ENCODE peak calls at places on chromosome 4, in seven cellular contexts. J is hepatocyte, L is OCI-LY7, V is SK-N-SH, T is MM.1S, E is GM23248, U is neural progenitor cell. N is an unnamed sample.

GRCh38 chr4:152780267-152780811 is 585 bp downstream of the ARFIP1 start:
- DNase-seq in E (peak), J (peak), V (peak), T (no peak), U (peak), L (no peak), N (peak)

GRCh38 chr4:102761902-102762301 is 1.1 kb upstream of the MANBA start:
- DNase-seq in L (no peak), V (no peak), U (no peak), E (no peak), J (no peak), T (no peak), N (no peak)

GRCh38 chr4:139782926-139783542 is 117.4 kb downstream of the MGST2 start:
- DNase-seq in E (no peak), U (peak), L (no peak), V (no peak), J (no peak), T (no peak), N (no peak)

GRCh38 chr4:150582881-150583286 is 933 bp downstream of the MAB21L2 start:
- DNase-seq in T (no peak), J (peak), U (peak), L (no peak), V (peak), E (no peak), N (no peak)

GRCh38 chr4:15562114-15562513 is 92.4 kb downstream of the CC2D2A start:
- DNase-seq in U (no peak), J (no peak), T (no peak), V (no peak), E (no peak), L (no peak), N (no peak)

GRCh38 chr4:94436512-94436911 is 15.2 kb upstream of the PDLIM5 start:
- DNase-seq in E (no peak), T (no peak), J (no peak), V (no peak), U (no peak), L (no peak), N (no peak)

GRCh38 chr4:1795304-1796195 is 2.5 kb downstream of the FGFR3 start:
- DNase-seq in V (no peak), L (no peak), J (peak), U (no peak), T (no peak), E (no peak), N (no peak)

GRCh38 chr4:1600211-1600780 is 83.8 kb downstream of the FAM53A start:
- DNase-seq in L (no peak), E (no peak), T (no peak), U (no peak), V (no peak), J (no peak), N (no peak)

GRCh38 chr4:147332101-147332500 is 148.8 kb upstream of the EDNRA start:
- DNase-seq in V (no peak), T (no peak), L (no peak), J (no peak), E (no peak), U (no peak), N (no peak)

GRCh38 chr4:140260227-140260626 is 106.2 kb upstream of the MAML3 start:
- DNase-seq in L (no peak), V (no peak), T (no peak), E (peak), U (no peak), J (peak), N (peak)

GRCh38 chr4:10582059-10582686 is 102.4 kb downstream of the CLNK start:
- DNase-seq in L (peak), J (peak), U (peak), V (peak), E (peak), T (peak), N (peak)

GRCh38 chr4:155673453-155673979 is 6.9 kb downstream of the GUCY1A1 start:
- DNase-seq in T (no peak), L (no peak), U (no peak), V (no peak), J (no peak), E (no peak), N (no peak)

GRCh38 chr4:106793933-106794332 is 242.2 kb downstream of the DKK2 start:
- DNase-seq in T (peak), U (no peak), E (no peak), L (no peak), J (no peak), V (no peak), N (no peak)

GRCh38 chr4:82578935-82579334 is 17.1 kb upstream of the TMEM150C start:
- DNase-seq in V (no peak), E (peak), U (no peak), J (no peak), T (no peak), L (no peak), N (no peak)

GRCh38 chr4:152038238-152038637 is 277.4 kb upstream of the GATB start:
- DNase-seq in T (no peak), E (peak), J (no peak), U (no peak), L (no peak), V (no peak), N (peak)

GRCh38 chr4:20252656-20253271 is 1.1 kb downstream of the SLIT2 start:
- DNase-seq in E (peak), U (peak), L (no peak), V (peak), T (peak), J (peak), N (peak)

GRCh38 chr4:164318350-164318749 is 435.6 kb upstream of the SMIM31 start:
- DNase-seq in U (no peak), T (no peak), J (no peak), V (no peak), E (no peak), L (no peak), N (no peak)

GRCh38 chr4:184732126-184732525 is 1.8 kb downstream of the CENPU start:
- DNase-seq in T (no peak), U (no peak), J (no peak), V (no peak), E (peak), L (peak), N (peak)

GRCh38 chr4:140154572-140154891 is 548 bp upstream of the MAML3 start:
- DNase-seq in L (no peak), T (no peak), E (no peak), V (no peak), U (no peak), J (no peak), N (no peak)

GRCh38 chr4:152454398-152455011 is 81.4 kb downstream of the FBXW7 start:
- DNase-seq in J (peak), U (no peak), E (peak), V (peak), L (peak), T (peak), N (peak)

GRCh38 chr4:116531870-116532269 is 553.5 kb downstream of the TRAM1L1 start:
- DNase-seq in L (peak), E (no peak), T (no peak), V (no peak), J (no peak), U (no peak), N (no peak)

GRCh38 chr4:15436515-15436914 is 8.7 kb downstream of the C1QTNF7 start:
- DNase-seq in E (peak), U (no peak), T (no peak), L (no peak), J (peak), V (peak), N (peak)

GRCh38 chr4:128859887-128860774 is 50.6 kb downstream of the JADE1 start:
- DNase-seq in E (peak), J (peak), L (no peak), T (no peak), U (peak), V (no peak), N (no peak)

GRCh38 chr4:26298198-26298950 is 22.4 kb upstream of the RBPJ start:
- DNase-seq in L (no peak), V (no peak), J (no peak), E (peak), U (peak), T (no peak), N (peak)

GRCh38 chr4:51997647-51998046 is 22.5 kb downstream of the LRRC66 start:
- DNase-seq in V (no peak), J (no peak), T (no peak), E (no peak), L (no peak), U (no peak), N (peak)

GRCh38 chr4:183402771-183403170 is 41.7 kb upstream of the CDKN2AIP start:
- DNase-seq in T (no peak), J (no peak), L (no peak), E (peak), U (no peak), V (no peak), N (peak)

GRCh38 chr4:100649478-100649877 is 131.7 kb upstream of the EMCN start:
- DNase-seq in E (peak), U (no peak), L (no peak), V (peak), J (no peak), T (no peak), N (peak)

GRCh38 chr4:101037249-101037648 is 310.1 kb downstream of the PPP3CA start:
- DNase-seq in E (no peak), U (no peak), T (no peak), J (no peak), L (no peak), V (no peak), N (no peak)

GRCh38 chr4:101707596-101707995 is 82.9 kb upstream of the BANK1 start:
- DNase-seq in J (no peak), T (no peak), L (no peak), E (no peak), V (no peak), U (no peak), N (no peak)

GRCh38 chr4:86737244-86737643 is 111.9 kb downstream of the SLC10A6 start:
- DNase-seq in T (no peak), E (no peak), U (no peak), J (no peak), V (no peak), L (no peak), N (no peak)

GRCh38 chr4:157992038-157992706 is 180.7 kb downstream of the GASK1B start:
- DNase-seq in U (peak), V (peak), E (peak), T (peak), J (peak), L (peak), N (peak)

GRCh38 chr4:94798808-94799207 is 41.1 kb downstream of the BMPR1B start:
- DNase-seq in L (no peak), V (no peak), J (no peak), T (no peak), U (no peak), E (peak), N (peak)

GRCh38 chr4:1238676-1239000 is 10.3 kb downstream of the CTBP1 start:
- DNase-seq in E (no peak), L (no peak), V (peak), U (no peak), T (no peak), J (no peak), N (no peak)

GRCh38 chr4:533318-534100 is 34.5 kb downstream of the PIGG start:
- DNase-seq in E (no peak), U (no peak), L (no peak), J (no peak), V (no peak), T (no peak), N (no peak)

DNA sequence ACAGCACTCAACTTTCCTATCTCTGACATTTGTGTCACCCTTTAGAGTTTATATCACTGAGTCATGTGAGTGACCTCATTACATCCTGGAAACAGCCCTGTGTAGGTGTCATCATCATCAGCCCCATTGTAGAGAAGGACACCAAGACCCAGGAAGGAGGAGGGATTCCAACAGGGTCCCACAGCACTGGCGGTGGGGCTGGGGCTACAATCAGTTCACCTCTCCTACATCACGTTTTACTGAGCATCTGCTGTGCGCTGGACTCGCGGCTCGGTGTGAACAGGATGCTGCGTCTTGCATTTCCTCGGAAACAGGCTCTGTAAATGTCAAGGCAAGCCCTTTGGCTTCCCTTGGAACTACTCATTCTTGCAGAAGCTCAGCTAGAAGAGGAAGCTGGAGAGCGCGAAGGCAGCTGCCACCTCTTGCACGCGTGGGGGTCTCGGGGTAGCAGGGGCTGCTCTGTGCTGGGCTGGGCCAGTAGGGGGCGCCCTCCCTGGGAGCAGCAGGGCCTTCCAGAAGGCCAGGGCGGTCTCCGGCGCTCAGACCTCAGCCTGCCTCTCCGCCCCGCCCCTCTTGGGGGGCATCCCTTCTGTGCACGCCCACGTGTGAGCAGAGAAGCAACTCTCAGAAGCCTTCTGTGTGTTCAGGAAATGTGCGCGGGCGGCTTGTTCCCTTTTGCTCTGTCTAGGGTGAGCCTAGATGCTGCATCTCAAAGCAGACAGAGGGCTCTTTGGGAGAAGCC is 29.0 kb downstream of the REELD1 start:
- DNase-seq in U (peak), T (no peak), E (peak), L (peak), J (no peak), V (no peak), N (peak)
- TF ChIP-seq EZH2phosphoT487 in U (no peak), T (no peak), E (no peak), L (no peak), J (no peak), V (no peak), N (no peak)

GRCh38 chr4:76641758-76642157 is 206.7 kb downstream of the SHROOM3 start:
- DNase-seq in L (no peak), T (no peak), E (no peak), U (no peak), J (no peak), V (no peak), N (no peak)

GRCh38 chr4:76637704-76638361 is 202.8 kb downstream of the SHROOM3 start:
- DNase-seq in L (no peak), V (no peak), T (no peak), E (peak), U (no peak), J (no peak), N (peak)

GRCh38 chr4:76641351-76641750 is 206.3 kb downstream of the SHROOM3 start:
- DNase-seq in J (no peak), T (no peak), L (no peak), E (no peak), V (no peak), U (no peak), N (no peak)

GRCh38 chr4:76639292-76639691 is 204.3 kb downstream of the SHROOM3 start:
- DNase-seq in L (no peak), V (no peak), U (no peak), J (no peak), E (peak), T (no peak), N (peak)

GRCh38 chr4:76640252-76640925 is 205.4 kb downstream of the SHROOM3 start:
- DNase-seq in V (no peak), L (no peak), T (peak), U (no peak), J (no peak), E (no peak), N (no peak)
- H3K4me3 ChIP-seq in V (peak), L (no peak), T (no peak), U (no peak), J (no peak), E (no peak), N (no peak)

GRCh38 chr4:31964691-31965090 is 1244.5 kb downstream of the PCDH7 start:
- DNase-seq in E (no peak), U (no peak), T (no peak), L (no peak), J (no peak), V (no peak), N (no peak)

DNA sequence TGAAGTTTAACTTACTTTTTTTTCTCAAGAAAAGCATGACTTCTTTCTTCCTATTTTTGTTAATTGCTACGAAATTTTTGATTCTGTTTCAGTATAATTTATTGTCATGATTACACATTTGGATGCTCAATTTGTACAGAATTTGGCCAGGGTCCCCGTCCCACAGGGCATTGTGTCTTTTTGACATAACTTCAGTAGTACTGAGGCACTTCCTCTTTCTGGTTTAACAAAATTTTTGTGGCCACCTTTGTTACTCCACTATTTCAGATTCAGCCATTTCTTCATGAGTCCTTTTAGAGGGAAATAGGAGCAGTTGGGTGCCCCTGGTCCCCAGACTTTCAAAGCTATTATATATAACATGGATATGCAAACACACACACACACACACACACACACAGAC is 1248.7 kb downstream of the PCDH7 start:
- DNase-seq in U (no peak), L (no peak), E (no peak), T (no peak), J (no peak), V (no peak), N (no peak)
- TF ChIP-seq EZH2phosphoT487 in U (no peak), L (no peak), E (no peak), T (no peak), J (no peak), V (no peak), N (no peak)

GRCh38 chr4:112817933-112818921 is 181.3 kb downstream of the LARP7 start:
- DNase-seq in L (no peak), J (peak), V (peak), E (peak), U (peak), T (peak), N (peak)
- H3K4me3 ChIP-seq in L (no peak), J (peak), V (peak), E (peak), U (peak), T (peak), N (peak)

GRCh38 chr4:72536443-72536842 is 32.6 kb downstream of the ADAMTS3 start:
- DNase-seq in E (no peak), J (no peak), V (no peak), U (no peak), T (no peak), L (no peak), N (no peak)

DNA sequence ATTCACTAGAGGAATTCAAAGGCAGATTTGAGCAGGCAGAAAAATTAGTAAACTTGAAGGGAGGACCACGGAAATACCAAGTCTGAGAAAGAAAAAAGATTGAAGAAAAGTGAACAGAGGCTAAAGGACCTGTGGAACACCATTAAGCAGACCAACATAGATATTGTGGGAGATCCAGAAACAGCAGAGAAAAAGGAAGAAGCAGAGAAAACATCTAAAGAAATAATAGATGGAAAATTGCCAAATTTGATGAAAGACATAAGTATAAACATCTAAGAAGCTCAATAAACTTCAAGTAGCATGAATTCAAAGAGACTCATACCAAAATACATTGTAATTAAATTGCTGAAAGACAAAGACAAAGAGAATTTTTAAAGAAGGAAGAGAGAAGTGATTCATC is 31.0 kb downstream of the ADAMTS3 start:
- DNase-seq in J (no peak), U (no peak), L (no peak), T (no peak), V (no peak), E (no peak), N (no peak)
- TF ChIP-seq EZH2phosphoT487 in J (no peak), U (no peak), L (no peak), T (no peak), V (no peak), E (no peak), N (no peak)

N was measured in PC-3.